ENCODE peak calls at places on chromosomes 11 and 22, in eight cellular contexts. One of them, this sample, is unnamed.

GRCh38 chr11:1300569-1301187 is 8.8 kb downstream of the TOLLIP start:
- DNase-seq in A549: no peak
- DNase-seq in SK-N-SH: no peak
- DNase-seq in WTC11: no peak
- DNase-seq in K562: no peak
- DNase-seq in GM12878: no peak
- DNase-seq in H1: peak; percentile 42
- DNase-seq in HepG2: no peak
- DNase-seq in this sample: no peak

GRCh38 chr11:108035690-108036089 is 27.0 kb downstream of the CUL5 start:
- DNase-seq in A549: no peak
- DNase-seq in SK-N-SH: no peak
- DNase-seq in WTC11: no peak
- DNase-seq in K562: no peak
- DNase-seq in GM12878: no peak
- DNase-seq in H1: no peak
- DNase-seq in HepG2: no peak
- DNase-seq in this sample: peak; percentile 38

GRCh38 chr11:66280428-66280827 is 2.5 kb downstream of the CNIH2 start:
- DNase-seq in A549: no peak
- DNase-seq in SK-N-SH: peak; percentile 47
- DNase-seq in WTC11: no peak
- DNase-seq in K562: no peak
- DNase-seq in GM12878: no peak
- DNase-seq in H1: no peak
- DNase-seq in HepG2: no peak
- DNase-seq in this sample: no peak

GRCh38 chr11:87266751-87267150 is 229.0 kb downstream of the TMEM135 start:
- DNase-seq in A549: no peak
- DNase-seq in SK-N-SH: no peak
- DNase-seq in WTC11: no peak
- DNase-seq in K562: peak; percentile 7
- DNase-seq in GM12878: no peak
- DNase-seq in H1: no peak
- DNase-seq in HepG2: no peak
- DNase-seq in this sample: no peak

GRCh38 chr22:36258750-36259619 is 6.1 kb downstream of the APOL1 start:
- DNase-seq in A549: no peak
- DNase-seq in SK-N-SH: no peak
- DNase-seq in WTC11: peak; percentile 64
- DNase-seq in K562: no peak
- DNase-seq in GM12878: no peak
- DNase-seq in H1: peak; percentile 56
- DNase-seq in HepG2: no peak
- DNase-seq in this sample: peak; percentile 64

GRCh38 chr11:60905551-60906113 is 753 bp downstream of the PRPF19 start:
- DNase-seq in A549: no peak
- DNase-seq in SK-N-SH: peak; percentile 60
- DNase-seq in WTC11: no peak
- DNase-seq in K562: no peak
- DNase-seq in GM12878: no peak
- DNase-seq in H1: no peak
- DNase-seq in HepG2: peak; percentile 36
- DNase-seq in this sample: peak; percentile 78

GRCh38 chr11:61152816-61153592 is 8.2 kb downstream of the VPS37C start:
- DNase-seq in A549: no peak
- DNase-seq in SK-N-SH: no peak
- DNase-seq in WTC11: no peak
- DNase-seq in K562: no peak
- DNase-seq in GM12878: no peak
- DNase-seq in H1: no peak
- DNase-seq in HepG2: no peak
- DNase-seq in this sample: peak; percentile 70

GRCh38 chr11:235180-235997 is 753 bp downstream of the SIRT3 start:
- DNase-seq in A549: no peak
- DNase-seq in SK-N-SH: no peak
- DNase-seq in WTC11: no peak
- DNase-seq in K562: no peak
- DNase-seq in GM12878: no peak
- DNase-seq in H1: no peak
- DNase-seq in HepG2: no peak
- DNase-seq in this sample: peak; percentile 32

GRCh38 chr11:85772700-85773099 is 38.2 kb downstream of the SYTL2 start:
- DNase-seq in A549: no peak
- DNase-seq in SK-N-SH: no peak
- DNase-seq in WTC11: no peak
- DNase-seq in K562: no peak
- DNase-seq in GM12878: no peak
- DNase-seq in H1: no peak
- DNase-seq in HepG2: no peak
- DNase-seq in this sample: peak; percentile 87

GRCh38 chr11:126163074-126163700 is 48.3 kb downstream of the RPUSD4 start:
- DNase-seq in A549: peak; percentile 6
- DNase-seq in SK-N-SH: no peak
- DNase-seq in WTC11: no peak
- DNase-seq in K562: no peak
- DNase-seq in GM12878: no peak
- DNase-seq in H1: no peak
- DNase-seq in HepG2: peak; percentile 68
- DNase-seq in this sample: peak; percentile 96

GRCh38 chr22:46061431-46062231 is 84.7 kb upstream of the WNT7B start:
- DNase-seq in A549: no peak
- DNase-seq in SK-N-SH: peak; percentile 45
- DNase-seq in WTC11: peak; percentile 74
- DNase-seq in K562: no peak
- DNase-seq in GM12878: no peak
- DNase-seq in H1: peak; percentile 84
- DNase-seq in HepG2: peak; percentile 9
- DNase-seq in this sample: no peak

GRCh38 chr11:50072226-50073112 is 39.8 kb downstream of the OR4C45 start:
- DNase-seq in A549: no peak
- DNase-seq in SK-N-SH: no peak
- DNase-seq in WTC11: no peak
- DNase-seq in K562: no peak
- DNase-seq in GM12878: no peak
- DNase-seq in H1: no peak
- DNase-seq in HepG2: no peak
- DNase-seq in this sample: no peak

GRCh38 chr22:49630448-49630946 is 197.2 kb downstream of the BRD1 start:
- DNase-seq in A549: no peak
- DNase-seq in SK-N-SH: no peak
- DNase-seq in WTC11: no peak
- DNase-seq in K562: no peak
- DNase-seq in GM12878: no peak
- DNase-seq in H1: no peak
- DNase-seq in HepG2: no peak
- DNase-seq in this sample: no peak

GRCh38 chr11:68313574-68314202 is 1.3 kb downstream of the LRP5 start:
- DNase-seq in A549: peak; percentile 39
- DNase-seq in SK-N-SH: peak; percentile 60
- DNase-seq in WTC11: no peak
- DNase-seq in K562: peak; percentile 27
- DNase-seq in GM12878: no peak
- DNase-seq in H1: no peak
- DNase-seq in HepG2: peak; percentile 43
- DNase-seq in this sample: peak; percentile 30

GRCh38 chr11:22340803-22341581 is 2.8 kb downstream of the SLC17A6 start:
- DNase-seq in A549: no peak
- DNase-seq in SK-N-SH: no peak
- DNase-seq in WTC11: peak; percentile 63
- DNase-seq in K562: no peak
- DNase-seq in GM12878: no peak
- DNase-seq in H1: peak; percentile 77
- DNase-seq in HepG2: no peak
- DNase-seq in this sample: no peak

GRCh38 chr11:57203359-57203758 is 21.6 kb downstream of the LRRC55 start:
- DNase-seq in A549: no peak
- DNase-seq in SK-N-SH: peak; percentile 66
- DNase-seq in WTC11: no peak
- DNase-seq in K562: no peak
- DNase-seq in GM12878: no peak
- DNase-seq in H1: no peak
- DNase-seq in HepG2: no peak
- DNase-seq in this sample: peak; percentile 48

GRCh38 chr11:70312401-70313357 is 42.2 kb downstream of the PPFIA1 start:
- DNase-seq in A549: no peak
- DNase-seq in SK-N-SH: no peak
- DNase-seq in WTC11: peak; percentile 30
- DNase-seq in K562: peak; percentile 74
- DNase-seq in GM12878: no peak
- DNase-seq in H1: no peak
- DNase-seq in HepG2: no peak
- DNase-seq in this sample: no peak

GRCh38 chr11:8220261-8221024 is 43.2 kb downstream of the LMO1 start:
- DNase-seq in A549: no peak
- DNase-seq in SK-N-SH: no peak
- DNase-seq in WTC11: no peak
- DNase-seq in K562: no peak
- DNase-seq in GM12878: no peak
- DNase-seq in H1: no peak
- DNase-seq in HepG2: no peak
- DNase-seq in this sample: no peak

GRCh38 chr11:78840623-78841022 is 266.0 kb upstream of the NARS2 start:
- DNase-seq in A549: no peak
- DNase-seq in SK-N-SH: no peak
- DNase-seq in WTC11: no peak
- DNase-seq in K562: no peak
- DNase-seq in GM12878: no peak
- DNase-seq in H1: no peak
- DNase-seq in HepG2: no peak
- DNase-seq in this sample: peak; percentile 69

GRCh38 chr11:2518112-2518982 is 73.5 kb downstream of the KCNQ1 start:
- DNase-seq in A549: no peak
- DNase-seq in SK-N-SH: peak; percentile 36
- DNase-seq in WTC11: peak; percentile 5
- DNase-seq in K562: no peak
- DNase-seq in GM12878: no peak
- DNase-seq in H1: peak; percentile 37
- DNase-seq in HepG2: no peak
- DNase-seq in this sample: no peak
- TF ChIP-seq USF2 in A549: no peak
- TF ChIP-seq USF2 in SK-N-SH: no peak
- TF ChIP-seq USF2 in WTC11: no peak
- TF ChIP-seq USF2 in K562: no peak
- TF ChIP-seq USF2 in GM12878: no peak
- TF ChIP-seq USF2 in H1: no peak
- TF ChIP-seq USF2 in HepG2: no peak
- TF ChIP-seq USF2 in this sample: no peak

DNA sequence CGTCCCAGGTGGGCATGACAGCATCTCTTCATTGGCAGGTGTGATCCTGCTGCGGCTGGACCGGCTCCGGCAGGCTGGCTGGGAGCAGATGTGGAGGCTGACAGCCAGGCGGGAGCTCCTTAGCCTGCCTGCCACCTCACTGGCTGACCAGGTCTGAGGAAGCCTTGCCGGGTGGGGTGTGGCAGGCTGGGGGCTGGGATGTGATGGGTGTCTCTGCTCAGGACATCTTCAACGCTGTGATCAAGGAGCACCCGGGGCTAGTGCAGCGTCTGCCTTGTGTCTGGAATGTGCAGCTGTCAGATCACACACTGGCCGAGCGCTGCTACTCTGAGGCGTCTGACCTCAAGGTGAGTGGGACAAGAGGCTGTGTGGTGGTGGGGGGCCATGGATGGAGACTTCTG is 3.5 kb downstream of the LARGE2 start:
- DNase-seq in A549: no peak
- DNase-seq in SK-N-SH: no peak
- DNase-seq in WTC11: no peak
- DNase-seq in K562: no peak
- DNase-seq in GM12878: no peak
- DNase-seq in H1: no peak
- DNase-seq in HepG2: no peak
- DNase-seq in this sample: no peak
- TF ChIP-seq USF2 in A549: no peak
- TF ChIP-seq USF2 in SK-N-SH: no peak
- TF ChIP-seq USF2 in WTC11: no peak
- TF ChIP-seq USF2 in K562: no peak
- TF ChIP-seq USF2 in GM12878: no peak
- TF ChIP-seq USF2 in H1: no peak
- TF ChIP-seq USF2 in HepG2: no peak
- TF ChIP-seq USF2 in this sample: no peak

GRCh38 chr11:11913395-11913794 is 71.6 kb downstream of the USP47 start:
- DNase-seq in A549: no peak
- DNase-seq in SK-N-SH: no peak
- DNase-seq in WTC11: no peak
- DNase-seq in K562: no peak
- DNase-seq in GM12878: no peak
- DNase-seq in H1: no peak
- DNase-seq in HepG2: no peak
- DNase-seq in this sample: no peak

GRCh38 chr11:11915625-11916024 is 73.9 kb downstream of the USP47 start:
- DNase-seq in A549: no peak
- DNase-seq in SK-N-SH: no peak
- DNase-seq in WTC11: no peak
- DNase-seq in K562: no peak
- DNase-seq in GM12878: no peak
- DNase-seq in H1: no peak
- DNase-seq in HepG2: no peak
- DNase-seq in this sample: no peak

DNA sequence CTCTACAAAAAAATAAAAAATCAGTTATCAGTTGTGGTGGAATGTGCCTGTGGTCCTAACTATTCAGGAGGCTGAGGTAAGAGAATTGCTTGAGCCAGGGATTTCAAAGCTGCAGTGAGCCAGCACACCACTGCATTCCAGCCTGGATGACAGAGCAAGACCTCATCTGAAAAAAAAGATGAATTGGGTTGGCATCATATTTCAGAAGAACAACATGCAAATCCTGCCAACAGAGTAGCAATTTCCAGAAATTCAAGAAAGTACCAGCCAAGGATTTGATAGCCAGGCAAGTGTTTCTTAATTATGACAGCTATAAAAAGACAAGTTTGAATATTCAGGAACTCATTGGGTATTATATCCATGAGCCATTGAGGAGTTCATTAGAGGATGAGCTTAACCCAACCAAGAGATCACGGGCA is 75.2 kb downstream of the USP47 start:
- DNase-seq in A549: no peak
- DNase-seq in SK-N-SH: no peak
- DNase-seq in WTC11: no peak
- DNase-seq in K562: no peak
- DNase-seq in GM12878: no peak
- DNase-seq in H1: no peak
- DNase-seq in HepG2: peak; percentile 2
- DNase-seq in this sample: peak; percentile 81
- TF ChIP-seq USF2 in A549: no peak
- TF ChIP-seq USF2 in SK-N-SH: no peak
- TF ChIP-seq USF2 in WTC11: no peak
- TF ChIP-seq USF2 in K562: no peak
- TF ChIP-seq USF2 in GM12878: no peak
- TF ChIP-seq USF2 in H1: no peak
- TF ChIP-seq USF2 in HepG2: no peak
- TF ChIP-seq USF2 in this sample: no peak

DNA sequence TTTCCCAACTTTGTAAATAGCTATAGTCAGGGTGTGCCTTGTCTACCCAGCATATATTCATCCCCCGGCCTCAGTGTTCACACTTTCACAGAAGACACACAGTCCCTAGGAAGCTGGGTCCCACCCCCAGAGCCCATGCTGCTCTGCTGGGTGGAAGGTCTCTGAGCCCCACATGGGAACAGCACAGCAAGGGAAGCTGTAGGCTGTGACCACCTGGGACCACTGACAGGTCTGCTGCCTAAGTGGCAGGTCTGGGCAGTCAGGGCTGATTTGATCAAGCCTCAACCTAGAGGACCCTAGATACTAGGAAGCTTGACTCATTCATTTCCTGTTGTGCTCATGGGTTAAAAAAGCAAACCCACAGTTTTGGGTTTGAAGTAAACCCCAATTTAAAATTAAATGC is 16.8 kb downstream of the IL10RA start:
- DNase-seq in A549: no peak
- DNase-seq in SK-N-SH: no peak
- DNase-seq in WTC11: no peak
- DNase-seq in K562: no peak
- DNase-seq in GM12878: no peak
- DNase-seq in H1: no peak
- DNase-seq in HepG2: no peak
- DNase-seq in this sample: no peak
- TF ChIP-seq USF2 in A549: no peak
- TF ChIP-seq USF2 in SK-N-SH: no peak
- TF ChIP-seq USF2 in WTC11: no peak
- TF ChIP-seq USF2 in K562: no peak
- TF ChIP-seq USF2 in GM12878: no peak
- TF ChIP-seq USF2 in H1: no peak
- TF ChIP-seq USF2 in HepG2: no peak
- TF ChIP-seq USF2 in this sample: no peak

This sample was measured in IMR-90.